ENCODE peak calls at places on chromosomes 16 and 17, in nine cellular contexts. One of them, this sample, is unnamed.

GRCh38 chr16:76293980-76294690 is 16.9 kb downstream of the CNTNAP4 start:
- DNase-seq in stomach: no peak
- DNase-seq in GM13977: no peak
- DNase-seq in B cell: no peak
- DNase-seq in thoracic aorta: no peak
- DNase-seq in tibial nerve: no peak
- DNase-seq in fibroblast of lung: peak
- DNase-seq in hepatocyte: no peak
- DNase-seq in prostate gland: no peak
- DNase-seq in this sample: no peak

GRCh38 chr17:67082110-67082509 is 37.8 kb downstream of the CACNG1 start:
- DNase-seq in stomach: no peak
- DNase-seq in GM13977: peak
- DNase-seq in B cell: no peak
- DNase-seq in thoracic aorta: no peak
- DNase-seq in tibial nerve: no peak
- DNase-seq in fibroblast of lung: no peak
- DNase-seq in hepatocyte: no peak
- DNase-seq in prostate gland: no peak
- DNase-seq in this sample: peak

GRCh38 chr16:67346328-67346727 is 19.7 kb downstream of the LRRC36 start:
- DNase-seq in stomach: peak
- DNase-seq in GM13977: no peak
- DNase-seq in B cell: no peak
- DNase-seq in thoracic aorta: no peak
- DNase-seq in tibial nerve: no peak
- DNase-seq in fibroblast of lung: no peak
- DNase-seq in hepatocyte: no peak
- DNase-seq in prostate gland: peak
- DNase-seq in this sample: no peak

GRCh38 chr16:84141143-84141670 is 3.8 kb downstream of the HSDL1 start:
- DNase-seq in stomach: no peak
- DNase-seq in GM13977: no peak
- DNase-seq in B cell: no peak
- DNase-seq in thoracic aorta: no peak
- DNase-seq in tibial nerve: no peak
- DNase-seq in fibroblast of lung: no peak
- DNase-seq in hepatocyte: no peak
- DNase-seq in prostate gland: no peak
- DNase-seq in this sample: no peak

GRCh38 chr17:82596837-82597672 is 51.2 kb downstream of the WDR45B start:
- DNase-seq in stomach: no peak
- DNase-seq in GM13977: no peak
- DNase-seq in B cell: no peak
- DNase-seq in thoracic aorta: no peak
- DNase-seq in tibial nerve: no peak
- DNase-seq in fibroblast of lung: no peak
- DNase-seq in hepatocyte: no peak
- DNase-seq in prostate gland: no peak
- DNase-seq in this sample: no peak

GRCh38 chr16:56990407-56991286 is 1.3 kb downstream of the NLRC5 start:
- DNase-seq in stomach: no peak
- DNase-seq in GM13977: no peak
- DNase-seq in B cell: no peak
- DNase-seq in thoracic aorta: no peak
- DNase-seq in tibial nerve: no peak
- DNase-seq in fibroblast of lung: no peak
- DNase-seq in hepatocyte: no peak
- DNase-seq in prostate gland: no peak
- DNase-seq in this sample: no peak

GRCh38 chr16:48454051-48454450 is 68.8 kb upstream of the SIAH1 start:
- DNase-seq in stomach: no peak
- DNase-seq in GM13977: no peak
- DNase-seq in B cell: no peak
- DNase-seq in thoracic aorta: no peak
- DNase-seq in tibial nerve: no peak
- DNase-seq in fibroblast of lung: no peak
- DNase-seq in hepatocyte: no peak
- DNase-seq in prostate gland: no peak
- DNase-seq in this sample: no peak

GRCh38 chr17:38428150-38428642 is at the start of gene ARHGAP23:
- DNase-seq in stomach: peak
- DNase-seq in GM13977: peak
- DNase-seq in B cell: peak
- DNase-seq in thoracic aorta: no peak
- DNase-seq in tibial nerve: no peak
- DNase-seq in fibroblast of lung: peak
- DNase-seq in hepatocyte: peak
- DNase-seq in prostate gland: peak
- DNase-seq in this sample: peak

GRCh38 chr16:74465851-74466685 is 44.8 kb upstream of the CLEC18B start:
- DNase-seq in stomach: no peak
- DNase-seq in GM13977: no peak
- DNase-seq in B cell: no peak
- DNase-seq in thoracic aorta: no peak
- DNase-seq in tibial nerve: no peak
- DNase-seq in fibroblast of lung: no peak
- DNase-seq in hepatocyte: no peak
- DNase-seq in prostate gland: no peak
- DNase-seq in this sample: no peak

GRCh38 chr17:81412490-81413093 is 17.3 kb downstream of the BAHCC1 start:
- DNase-seq in stomach: no peak
- DNase-seq in GM13977: peak
- DNase-seq in B cell: peak
- DNase-seq in thoracic aorta: no peak
- DNase-seq in tibial nerve: no peak
- DNase-seq in fibroblast of lung: no peak
- DNase-seq in hepatocyte: no peak
- DNase-seq in prostate gland: no peak
- DNase-seq in this sample: peak

GRCh38 chr17:33277436-33278100 is 15.5 kb downstream of the ASIC2 start:
- DNase-seq in stomach: no peak
- DNase-seq in GM13977: no peak
- DNase-seq in B cell: no peak
- DNase-seq in thoracic aorta: no peak
- DNase-seq in tibial nerve: no peak
- DNase-seq in fibroblast of lung: no peak
- DNase-seq in hepatocyte: no peak
- DNase-seq in prostate gland: no peak
- DNase-seq in this sample: no peak

GRCh38 chr17:47423406-47424295 is 99.9 kb downstream of the EFCAB13 start:
- DNase-seq in stomach: peak
- DNase-seq in GM13977: peak
- DNase-seq in B cell: peak
- DNase-seq in thoracic aorta: no peak
- DNase-seq in tibial nerve: no peak
- DNase-seq in fibroblast of lung: no peak
- DNase-seq in hepatocyte: peak
- DNase-seq in prostate gland: peak
- DNase-seq in this sample: peak

GRCh38 chr16:53726625-53727024 is 22.7 kb downstream of the FTO start:
- DNase-seq in stomach: no peak
- DNase-seq in GM13977: no peak
- DNase-seq in B cell: no peak
- DNase-seq in thoracic aorta: no peak
- DNase-seq in tibial nerve: no peak
- DNase-seq in fibroblast of lung: no peak
- DNase-seq in hepatocyte: no peak
- DNase-seq in prostate gland: no peak
- DNase-seq in this sample: no peak

GRCh38 chr16:68782198-68783174 is 45.4 kb downstream of the CDH1 start:
- DNase-seq in stomach: no peak
- DNase-seq in GM13977: peak
- DNase-seq in B cell: no peak
- DNase-seq in thoracic aorta: no peak
- DNase-seq in tibial nerve: no peak
- DNase-seq in fibroblast of lung: no peak
- DNase-seq in hepatocyte: no peak
- DNase-seq in prostate gland: no peak
- DNase-seq in this sample: peak

GRCh38 chr17:36706437-36706731 is 105.0 kb downstream of the MRM1 start:
- DNase-seq in stomach: no peak
- DNase-seq in GM13977: no peak
- DNase-seq in B cell: no peak
- DNase-seq in thoracic aorta: no peak
- DNase-seq in tibial nerve: no peak
- DNase-seq in fibroblast of lung: no peak
- DNase-seq in hepatocyte: no peak
- DNase-seq in prostate gland: no peak
- DNase-seq in this sample: no peak

GRCh38 chr17:36703860-36704266 is 102.5 kb downstream of the MRM1 start:
- DNase-seq in stomach: no peak
- DNase-seq in GM13977: peak
- DNase-seq in B cell: peak
- DNase-seq in thoracic aorta: no peak
- DNase-seq in tibial nerve: no peak
- DNase-seq in fibroblast of lung: peak
- DNase-seq in hepatocyte: peak
- DNase-seq in prostate gland: peak
- DNase-seq in this sample: peak

GRCh38 chr17:36707904-36708303 is 106.5 kb downstream of the MRM1 start:
- DNase-seq in stomach: no peak
- DNase-seq in GM13977: no peak
- DNase-seq in B cell: no peak
- DNase-seq in thoracic aorta: no peak
- DNase-seq in tibial nerve: no peak
- DNase-seq in fibroblast of lung: no peak
- DNase-seq in hepatocyte: no peak
- DNase-seq in prostate gland: no peak
- DNase-seq in this sample: no peak

GRCh38 chr17:36705651-36706436 is 104.5 kb downstream of the MRM1 start:
- DNase-seq in stomach: peak
- DNase-seq in GM13977: peak
- DNase-seq in B cell: peak
- DNase-seq in thoracic aorta: no peak
- DNase-seq in tibial nerve: no peak
- DNase-seq in fibroblast of lung: peak
- DNase-seq in hepatocyte: peak
- DNase-seq in prostate gland: no peak
- DNase-seq in this sample: peak
- TF ChIP-seq CTCF in stomach: peak
- TF ChIP-seq CTCF in GM13977: peak
- TF ChIP-seq CTCF in B cell: peak
- TF ChIP-seq CTCF in thoracic aorta: no peak
- TF ChIP-seq CTCF in tibial nerve: peak
- TF ChIP-seq CTCF in fibroblast of lung: peak
- TF ChIP-seq CTCF in hepatocyte: peak
- TF ChIP-seq CTCF in prostate gland: peak
- TF ChIP-seq CTCF in this sample: peak

DNA sequence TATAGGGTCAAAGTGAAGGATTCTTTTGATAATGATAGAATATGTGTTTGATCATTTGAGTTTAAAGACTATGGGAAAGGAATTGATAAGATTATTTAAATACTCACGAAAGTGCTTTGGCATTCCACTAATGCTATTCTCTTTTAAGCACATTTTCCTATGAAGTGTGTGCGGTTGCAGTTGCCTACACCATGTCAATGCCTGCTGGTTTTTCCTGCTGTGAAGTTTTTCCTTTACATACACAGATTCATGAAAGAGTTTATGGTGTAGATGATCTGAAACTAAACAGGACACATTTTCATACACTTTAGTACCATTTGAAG is 78.7 kb downstream of the VMP1 start:
- DNase-seq in stomach: no peak
- DNase-seq in GM13977: no peak
- DNase-seq in B cell: no peak
- DNase-seq in thoracic aorta: no peak
- DNase-seq in tibial nerve: no peak
- DNase-seq in fibroblast of lung: no peak
- DNase-seq in hepatocyte: no peak
- DNase-seq in prostate gland: no peak
- DNase-seq in this sample: no peak
- TF ChIP-seq CTCF in stomach: no peak
- TF ChIP-seq CTCF in GM13977: no peak
- TF ChIP-seq CTCF in B cell: no peak
- TF ChIP-seq CTCF in thoracic aorta: no peak
- TF ChIP-seq CTCF in tibial nerve: no peak
- TF ChIP-seq CTCF in fibroblast of lung: no peak
- TF ChIP-seq CTCF in hepatocyte: no peak
- TF ChIP-seq CTCF in prostate gland: peak
- TF ChIP-seq CTCF in this sample: no peak

GRCh38 chr16:397135-397661 is at the start of gene NME4:
- DNase-seq in stomach: no peak
- DNase-seq in GM13977: peak
- DNase-seq in B cell: peak
- DNase-seq in thoracic aorta: no peak
- DNase-seq in tibial nerve: no peak
- DNase-seq in fibroblast of lung: no peak
- DNase-seq in hepatocyte: peak
- DNase-seq in prostate gland: no peak
- DNase-seq in this sample: peak
- TF ChIP-seq CTCF in stomach: no peak
- TF ChIP-seq CTCF in GM13977: no peak
- TF ChIP-seq CTCF in B cell: no peak
- TF ChIP-seq CTCF in thoracic aorta: no peak
- TF ChIP-seq CTCF in tibial nerve: no peak
- TF ChIP-seq CTCF in fibroblast of lung: no peak
- TF ChIP-seq CTCF in hepatocyte: no peak
- TF ChIP-seq CTCF in prostate gland: no peak
- TF ChIP-seq CTCF in this sample: no peak

DNA sequence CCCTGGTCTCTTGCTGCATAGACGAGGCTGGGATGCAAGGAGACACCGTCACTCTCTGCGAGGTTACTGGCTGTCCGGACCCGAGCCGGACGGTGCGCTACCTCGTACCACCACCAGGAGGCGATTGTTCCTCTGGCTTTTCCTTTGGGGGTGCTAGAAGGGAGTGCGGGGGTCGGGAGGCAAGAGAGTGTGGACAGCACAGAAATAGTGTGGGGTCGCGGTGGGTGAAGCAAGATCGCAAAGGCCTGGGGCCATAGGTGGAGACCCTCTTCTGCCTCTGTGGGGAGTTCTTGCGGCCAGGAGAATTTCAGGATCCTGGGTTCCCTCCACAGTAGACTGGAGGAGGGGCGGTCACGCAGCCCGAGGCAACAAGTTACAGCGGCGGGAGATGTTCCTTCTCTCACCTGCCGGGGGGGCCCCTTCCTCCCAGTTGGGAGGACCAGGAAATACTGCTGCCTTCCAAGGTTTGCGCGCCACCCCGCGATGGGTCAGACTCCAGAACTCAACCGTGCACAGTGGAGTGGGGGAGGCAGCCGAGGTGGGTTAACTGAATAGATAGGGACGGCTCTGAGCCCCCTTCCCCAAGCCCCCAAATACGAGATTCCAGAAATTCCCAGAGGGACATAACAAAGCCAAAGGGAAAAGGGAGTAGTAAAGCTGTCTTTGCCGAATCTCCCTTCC is 6.9 kb downstream of the PHOSPHO1 start:
- DNase-seq in stomach: peak
- DNase-seq in GM13977: peak
- DNase-seq in B cell: peak
- DNase-seq in thoracic aorta: no peak
- DNase-seq in tibial nerve: peak
- DNase-seq in fibroblast of lung: no peak
- DNase-seq in hepatocyte: peak
- DNase-seq in prostate gland: peak
- DNase-seq in this sample: peak
- TF ChIP-seq CTCF in stomach: peak
- TF ChIP-seq CTCF in GM13977: peak
- TF ChIP-seq CTCF in B cell: peak
- TF ChIP-seq CTCF in thoracic aorta: peak
- TF ChIP-seq CTCF in tibial nerve: peak
- TF ChIP-seq CTCF in fibroblast of lung: peak
- TF ChIP-seq CTCF in hepatocyte: peak
- TF ChIP-seq CTCF in prostate gland: peak
- TF ChIP-seq CTCF in this sample: peak

GRCh38 chr17:74459622-74460021 is 6.8 kb upstream of the CD300A start:
- DNase-seq in stomach: no peak
- DNase-seq in GM13977: no peak
- DNase-seq in B cell: no peak
- DNase-seq in thoracic aorta: no peak
- DNase-seq in tibial nerve: no peak
- DNase-seq in fibroblast of lung: no peak
- DNase-seq in hepatocyte: no peak
- DNase-seq in prostate gland: no peak
- DNase-seq in this sample: no peak
- TF ChIP-seq CTCF in stomach: no peak
- TF ChIP-seq CTCF in GM13977: no peak
- TF ChIP-seq CTCF in B cell: no peak
- TF ChIP-seq CTCF in thoracic aorta: no peak
- TF ChIP-seq CTCF in tibial nerve: no peak
- TF ChIP-seq CTCF in fibroblast of lung: no peak
- TF ChIP-seq CTCF in hepatocyte: no peak
- TF ChIP-seq CTCF in prostate gland: no peak
- TF ChIP-seq CTCF in this sample: no peak